ENCODE peak calls at places on chromosome X, in nine cellular contexts. One of them, this sample, is unnamed.

GRCh38 chrX:41350976-41351569 is 17.1 kb downstream of the DDX3X start:
- DNase-seq in iris pigment epithelial cell: peak; percentile 11
- DNase-seq in Daoy: no peak
- DNase-seq in tibial nerve: no peak
- DNase-seq in hippocampal formation: no peak
- DNase-seq in SK-MEL-5: peak; percentile 15
- DNase-seq in mesenteric fat pad: no peak
- DNase-seq in fibroblast of lung: no peak
- DNase-seq in left lung: no peak
- DNase-seq in this sample: no peak

GRCh38 chrX:101708180-101708579 is 48.5 kb upstream of the ARMCX2 start:
- DNase-seq in iris pigment epithelial cell: peak; percentile 1
- DNase-seq in Daoy: no peak
- DNase-seq in tibial nerve: no peak
- DNase-seq in hippocampal formation: no peak
- DNase-seq in SK-MEL-5: peak; percentile 21
- DNase-seq in mesenteric fat pad: no peak
- DNase-seq in fibroblast of lung: no peak
- DNase-seq in left lung: no peak
- DNase-seq in this sample: no peak

GRCh38 chrX:10922158-10922557 is 189.0 kb upstream of the HCCS start:
- DNase-seq in iris pigment epithelial cell: peak; percentile 84
- DNase-seq in Daoy: peak; percentile 63
- DNase-seq in tibial nerve: no peak
- DNase-seq in hippocampal formation: no peak
- DNase-seq in SK-MEL-5: no peak
- DNase-seq in mesenteric fat pad: no peak
- DNase-seq in fibroblast of lung: peak; percentile 86
- DNase-seq in left lung: no peak
- DNase-seq in this sample: no peak

GRCh38 chrX:39827959-39828358 is 269.8 kb downstream of the BCOR start:
- DNase-seq in iris pigment epithelial cell: no peak
- DNase-seq in Daoy: no peak
- DNase-seq in tibial nerve: no peak
- DNase-seq in hippocampal formation: no peak
- DNase-seq in SK-MEL-5: no peak
- DNase-seq in mesenteric fat pad: no peak
- DNase-seq in fibroblast of lung: no peak
- DNase-seq in left lung: no peak
- DNase-seq in this sample: peak; percentile 71

GRCh38 chrX:20228245-20228644 is 38.5 kb downstream of the RPS6KA3 start:
- DNase-seq in iris pigment epithelial cell: no peak
- DNase-seq in Daoy: no peak
- DNase-seq in tibial nerve: no peak
- DNase-seq in hippocampal formation: no peak
- DNase-seq in SK-MEL-5: no peak
- DNase-seq in mesenteric fat pad: no peak
- DNase-seq in fibroblast of lung: no peak
- DNase-seq in left lung: no peak
- DNase-seq in this sample: no peak

GRCh38 chrX:154596290-154596929 is 11.5 kb downstream of the CTAG1A start:
- DNase-seq in iris pigment epithelial cell: peak; percentile 73
- DNase-seq in Daoy: peak; percentile 75
- DNase-seq in tibial nerve: no peak
- DNase-seq in hippocampal formation: no peak
- DNase-seq in SK-MEL-5: no peak
- DNase-seq in mesenteric fat pad: peak; percentile 39
- DNase-seq in fibroblast of lung: peak; percentile 95
- DNase-seq in left lung: peak; percentile 30
- DNase-seq in this sample: no peak

GRCh38 chrX:56765816-56766553 is 36.9 kb downstream of the NBDY start:
- DNase-seq in iris pigment epithelial cell: no peak
- DNase-seq in Daoy: no peak
- DNase-seq in tibial nerve: no peak
- DNase-seq in hippocampal formation: no peak
- DNase-seq in SK-MEL-5: no peak
- DNase-seq in mesenteric fat pad: no peak
- DNase-seq in fibroblast of lung: no peak
- DNase-seq in left lung: peak; percentile 8
- DNase-seq in this sample: peak; percentile 76

GRCh38 chrX:10636337-10636736 is 16.0 kb upstream of the MID1 start:
- DNase-seq in iris pigment epithelial cell: peak; percentile 64
- DNase-seq in Daoy: peak; percentile 62
- DNase-seq in tibial nerve: no peak
- DNase-seq in hippocampal formation: no peak
- DNase-seq in SK-MEL-5: peak; percentile 85
- DNase-seq in mesenteric fat pad: no peak
- DNase-seq in fibroblast of lung: peak; percentile 55
- DNase-seq in left lung: no peak
- DNase-seq in this sample: no peak

GRCh38 chrX:151825927-151826471 is 86.7 kb upstream of the MAGEA4 start:
- DNase-seq in iris pigment epithelial cell: peak; percentile 88
- DNase-seq in Daoy: peak; percentile 37
- DNase-seq in tibial nerve: no peak
- DNase-seq in hippocampal formation: no peak
- DNase-seq in SK-MEL-5: peak; percentile 2
- DNase-seq in mesenteric fat pad: no peak
- DNase-seq in fibroblast of lung: peak; percentile 91
- DNase-seq in left lung: no peak
- DNase-seq in this sample: no peak

GRCh38 chrX:23764585-23764984 is 18.4 kb upstream of the SAT1 start:
- DNase-seq in iris pigment epithelial cell: no peak
- DNase-seq in Daoy: no peak
- DNase-seq in tibial nerve: no peak
- DNase-seq in hippocampal formation: no peak
- DNase-seq in SK-MEL-5: no peak
- DNase-seq in mesenteric fat pad: no peak
- DNase-seq in fibroblast of lung: no peak
- DNase-seq in left lung: no peak
- DNase-seq in this sample: no peak

GRCh38 chrX:12308420-12308819 is 170.1 kb downstream of the FRMPD4 start:
- DNase-seq in iris pigment epithelial cell: no peak
- DNase-seq in Daoy: no peak
- DNase-seq in tibial nerve: no peak
- DNase-seq in hippocampal formation: no peak
- DNase-seq in SK-MEL-5: no peak
- DNase-seq in mesenteric fat pad: no peak
- DNase-seq in fibroblast of lung: no peak
- DNase-seq in left lung: no peak
- DNase-seq in this sample: no peak

GRCh38 chrX:68934421-68934820 is 105.6 kb downstream of the EFNB1 start:
- DNase-seq in iris pigment epithelial cell: no peak
- DNase-seq in Daoy: no peak
- DNase-seq in tibial nerve: no peak
- DNase-seq in hippocampal formation: no peak
- DNase-seq in SK-MEL-5: no peak
- DNase-seq in mesenteric fat pad: peak; percentile 80
- DNase-seq in fibroblast of lung: no peak
- DNase-seq in left lung: no peak
- DNase-seq in this sample: no peak

GRCh38 chrX:29024813-29025342 is 437.6 kb downstream of the IL1RAPL1 start:
- DNase-seq in iris pigment epithelial cell: peak; percentile 45
- DNase-seq in Daoy: no peak
- DNase-seq in tibial nerve: no peak
- DNase-seq in hippocampal formation: no peak
- DNase-seq in SK-MEL-5: no peak
- DNase-seq in mesenteric fat pad: no peak
- DNase-seq in fibroblast of lung: no peak
- DNase-seq in left lung: no peak
- DNase-seq in this sample: no peak

GRCh38 chrX:72540318-72540717 is 32.3 kb downstream of the HDAC8 start:
- DNase-seq in iris pigment epithelial cell: peak; percentile 44
- DNase-seq in Daoy: no peak
- DNase-seq in tibial nerve: no peak
- DNase-seq in hippocampal formation: peak; percentile 27
- DNase-seq in SK-MEL-5: peak; percentile 78
- DNase-seq in mesenteric fat pad: no peak
- DNase-seq in fibroblast of lung: peak; percentile 28
- DNase-seq in left lung: no peak
- DNase-seq in this sample: no peak

GRCh38 chrX:118773782-118774181 is 46.4 kb downstream of the IL13RA1 start:
- DNase-seq in iris pigment epithelial cell: no peak
- DNase-seq in Daoy: no peak
- DNase-seq in tibial nerve: no peak
- DNase-seq in hippocampal formation: no peak
- DNase-seq in SK-MEL-5: no peak
- DNase-seq in mesenteric fat pad: no peak
- DNase-seq in fibroblast of lung: no peak
- DNase-seq in left lung: no peak
- DNase-seq in this sample: no peak

GRCh38 chrX:150229030-150229429 is 134.1 kb upstream of the MAMLD1 start:
- DNase-seq in iris pigment epithelial cell: no peak
- DNase-seq in Daoy: no peak
- DNase-seq in tibial nerve: no peak
- DNase-seq in hippocampal formation: no peak
- DNase-seq in SK-MEL-5: no peak
- DNase-seq in mesenteric fat pad: no peak
- DNase-seq in fibroblast of lung: no peak
- DNase-seq in left lung: no peak
- DNase-seq in this sample: no peak

GRCh38 chrX:10111364-10112148 is 45.2 kb upstream of the CLCN4 start:
- DNase-seq in iris pigment epithelial cell: peak; percentile 64
- DNase-seq in Daoy: no peak
- DNase-seq in tibial nerve: no peak
- DNase-seq in hippocampal formation: no peak
- DNase-seq in SK-MEL-5: no peak
- DNase-seq in mesenteric fat pad: no peak
- DNase-seq in fibroblast of lung: no peak
- DNase-seq in left lung: no peak
- DNase-seq in this sample: peak; percentile 83

GRCh38 chrX:110143454-110144210 is 140.7 kb downstream of the TMEM164 start:
- DNase-seq in iris pigment epithelial cell: no peak
- DNase-seq in Daoy: no peak
- DNase-seq in tibial nerve: no peak
- DNase-seq in hippocampal formation: no peak
- DNase-seq in SK-MEL-5: no peak
- DNase-seq in mesenteric fat pad: no peak
- DNase-seq in fibroblast of lung: no peak
- DNase-seq in left lung: no peak
- DNase-seq in this sample: no peak

GRCh38 chrX:149910178-149910695 is 19.1 kb upstream of the HSFX4 start:
- DNase-seq in iris pigment epithelial cell: no peak
- DNase-seq in Daoy: no peak
- DNase-seq in tibial nerve: no peak
- DNase-seq in hippocampal formation: no peak
- DNase-seq in SK-MEL-5: no peak
- DNase-seq in mesenteric fat pad: no peak
- DNase-seq in fibroblast of lung: no peak
- DNase-seq in left lung: no peak
- DNase-seq in this sample: no peak

GRCh38 chrX:132940727-132941162 is 17.7 kb downstream of the HS6ST2 start:
- DNase-seq in iris pigment epithelial cell: no peak
- DNase-seq in Daoy: no peak
- DNase-seq in tibial nerve: no peak
- DNase-seq in hippocampal formation: no peak
- DNase-seq in SK-MEL-5: peak; percentile 44
- DNase-seq in mesenteric fat pad: no peak
- DNase-seq in fibroblast of lung: no peak
- DNase-seq in left lung: no peak
- DNase-seq in this sample: no peak

GRCh38 chrX:47500541-47500940 is 17.5 kb upstream of the ZNF41 start:
- DNase-seq in iris pigment epithelial cell: peak; percentile 73
- DNase-seq in Daoy: no peak
- DNase-seq in tibial nerve: no peak
- DNase-seq in hippocampal formation: no peak
- DNase-seq in SK-MEL-5: no peak
- DNase-seq in mesenteric fat pad: no peak
- DNase-seq in fibroblast of lung: no peak
- DNase-seq in left lung: no peak
- DNase-seq in this sample: no peak

GRCh38 chrX:25021132-25021498 is 5.3 kb upstream of the ARX start:
- DNase-seq in iris pigment epithelial cell: no peak
- DNase-seq in Daoy: no peak
- DNase-seq in tibial nerve: no peak
- DNase-seq in hippocampal formation: no peak
- DNase-seq in SK-MEL-5: no peak
- DNase-seq in mesenteric fat pad: no peak
- DNase-seq in fibroblast of lung: no peak
- DNase-seq in left lung: no peak
- DNase-seq in this sample: no peak

GRCh38 chrX:118594697-118595420 is 99.2 kb downstream of the DOCK11 start:
- DNase-seq in iris pigment epithelial cell: peak; percentile 73
- DNase-seq in Daoy: no peak
- DNase-seq in tibial nerve: no peak
- DNase-seq in hippocampal formation: no peak
- DNase-seq in SK-MEL-5: no peak
- DNase-seq in mesenteric fat pad: no peak
- DNase-seq in fibroblast of lung: no peak
- DNase-seq in left lung: no peak
- DNase-seq in this sample: no peak

GRCh38 chrX:134513091-134513490 is 53.1 kb downstream of the HPRT1 start:
- DNase-seq in iris pigment epithelial cell: peak; percentile 41
- DNase-seq in Daoy: no peak
- DNase-seq in tibial nerve: no peak
- DNase-seq in hippocampal formation: no peak
- DNase-seq in SK-MEL-5: no peak
- DNase-seq in mesenteric fat pad: no peak
- DNase-seq in fibroblast of lung: no peak
- DNase-seq in left lung: no peak
- DNase-seq in this sample: no peak

GRCh38 chrX:34467437-34467836 is 189.6 kb downstream of the TMEM47 start:
- DNase-seq in iris pigment epithelial cell: no peak
- DNase-seq in Daoy: no peak
- DNase-seq in tibial nerve: no peak
- DNase-seq in hippocampal formation: no peak
- DNase-seq in SK-MEL-5: no peak
- DNase-seq in mesenteric fat pad: no peak
- DNase-seq in fibroblast of lung: no peak
- DNase-seq in left lung: no peak
- DNase-seq in this sample: no peak

GRCh38 chrX:110180928-110181310 is 137.0 kb downstream of the AMMECR1 start:
- DNase-seq in iris pigment epithelial cell: peak; percentile 50
- DNase-seq in Daoy: peak; percentile 26
- DNase-seq in tibial nerve: no peak
- DNase-seq in hippocampal formation: no peak
- DNase-seq in SK-MEL-5: no peak
- DNase-seq in mesenteric fat pad: no peak
- DNase-seq in fibroblast of lung: peak; percentile 56
- DNase-seq in left lung: no peak
- DNase-seq in this sample: no peak